ENCODE peak calls at places on chromosomes 11 and 22, in ten cellular contexts. I is suprapubic skin, U is colonic mucosa, F is astrocyte of the cerebellum, N is fibroblast of pulmonary artery, P is progenitor cell of endocrine pancreas, X is Peyer's patch, G is brain microvascular endothelial cell, Z is psoas muscle, J is AG04450. D is an unnamed sample.

GRCh38 chr11:119782673-119783072 is 53.7 kb upstream of the NECTIN1 start:
- DNase-seq in I (no peak), U (no peak), F (no peak), N (peak), P (no peak), X (no peak), G (peak), Z (no peak), J (no peak), D (no peak)

GRCh38 chr11:4203603-4204360 is 109.2 kb downstream of the RRM1 start:
- DNase-seq in I (no peak), U (no peak), F (no peak), N (no peak), P (no peak), X (no peak), G (no peak), Z (no peak), J (no peak), D (no peak)

GRCh38 chr22:46546466-46547178 is 9.2 kb upstream of the CELSR1 start:
- DNase-seq in I (no peak), U (no peak), F (no peak), N (peak), P (no peak), X (peak), G (peak), Z (no peak), J (no peak), D (no peak)

GRCh38 chr22:44407404-44408226 is 90.4 kb downstream of the RTL6 start:
- DNase-seq in I (no peak), U (no peak), F (peak), N (no peak), P (no peak), X (peak), G (no peak), Z (no peak), J (no peak), D (no peak)

GRCh38 chr11:77065878-77066228 is 918 bp upstream of the CAPN5 start:
- DNase-seq in I (peak), U (peak), F (no peak), N (peak), P (no peak), X (peak), G (peak), Z (peak), J (no peak), D (no peak)

GRCh38 chr11:109960831-109961230 is 132.4 kb upstream of the ZC3H12C start:
- DNase-seq in I (peak), U (peak), F (peak), N (peak), P (no peak), X (no peak), G (peak), Z (peak), J (peak), D (no peak)

GRCh38 chr11:26621147-26621546 is 49.1 kb upstream of the MUC15 start:
- DNase-seq in I (no peak), U (no peak), F (no peak), N (peak), P (no peak), X (no peak), G (peak), Z (no peak), J (peak), D (no peak)

GRCh38 chr11:134686418-134686817 is 274.4 kb upstream of the B3GAT1 start:
- DNase-seq in I (no peak), U (no peak), F (no peak), N (no peak), P (no peak), X (no peak), G (no peak), Z (no peak), J (no peak), D (no peak)

GRCh38 chr11:67665537-67666302 is 8.7 kb downstream of the ALDH3B2 start:
- DNase-seq in I (peak), U (peak), F (no peak), N (no peak), P (no peak), X (peak), G (no peak), Z (no peak), J (no peak), D (no peak)

GRCh38 chr11:117426941-117427340 is 99.3 kb downstream of the CEP164 start:
- DNase-seq in I (no peak), U (no peak), F (no peak), N (no peak), P (no peak), X (no peak), G (no peak), Z (no peak), J (no peak), D (no peak)

GRCh38 chr11:15989685-15990084 is 366.7 kb downstream of the SOX6 start:
- DNase-seq in I (no peak), U (no peak), F (no peak), N (no peak), P (no peak), X (no peak), G (no peak), Z (no peak), J (no peak), D (no peak)

GRCh38 chr11:99383628-99384300 is 363.0 kb downstream of the CNTN5 start:
- DNase-seq in I (no peak), U (no peak), F (no peak), N (no peak), P (no peak), X (no peak), G (no peak), Z (no peak), J (no peak), D (no peak)

GRCh38 chr11:115580927-115581680 is 76.9 kb upstream of the CADM1 start:
- DNase-seq in I (no peak), U (peak), F (no peak), N (no peak), P (no peak), X (no peak), G (no peak), Z (peak), J (no peak), D (no peak)

GRCh38 chr22:24155597-24156145 is 25.6 kb upstream of the SUSD2 start:
- DNase-seq in I (peak), U (peak), F (no peak), N (peak), P (peak), X (peak), G (peak), Z (peak), J (no peak), D (peak)

GRCh38 chr11:123100378-123101085 is 38.6 kb upstream of the HSPA8 start:
- DNase-seq in I (no peak), U (no peak), F (no peak), N (peak), P (no peak), X (no peak), G (no peak), Z (peak), J (no peak), D (no peak)

DNA sequence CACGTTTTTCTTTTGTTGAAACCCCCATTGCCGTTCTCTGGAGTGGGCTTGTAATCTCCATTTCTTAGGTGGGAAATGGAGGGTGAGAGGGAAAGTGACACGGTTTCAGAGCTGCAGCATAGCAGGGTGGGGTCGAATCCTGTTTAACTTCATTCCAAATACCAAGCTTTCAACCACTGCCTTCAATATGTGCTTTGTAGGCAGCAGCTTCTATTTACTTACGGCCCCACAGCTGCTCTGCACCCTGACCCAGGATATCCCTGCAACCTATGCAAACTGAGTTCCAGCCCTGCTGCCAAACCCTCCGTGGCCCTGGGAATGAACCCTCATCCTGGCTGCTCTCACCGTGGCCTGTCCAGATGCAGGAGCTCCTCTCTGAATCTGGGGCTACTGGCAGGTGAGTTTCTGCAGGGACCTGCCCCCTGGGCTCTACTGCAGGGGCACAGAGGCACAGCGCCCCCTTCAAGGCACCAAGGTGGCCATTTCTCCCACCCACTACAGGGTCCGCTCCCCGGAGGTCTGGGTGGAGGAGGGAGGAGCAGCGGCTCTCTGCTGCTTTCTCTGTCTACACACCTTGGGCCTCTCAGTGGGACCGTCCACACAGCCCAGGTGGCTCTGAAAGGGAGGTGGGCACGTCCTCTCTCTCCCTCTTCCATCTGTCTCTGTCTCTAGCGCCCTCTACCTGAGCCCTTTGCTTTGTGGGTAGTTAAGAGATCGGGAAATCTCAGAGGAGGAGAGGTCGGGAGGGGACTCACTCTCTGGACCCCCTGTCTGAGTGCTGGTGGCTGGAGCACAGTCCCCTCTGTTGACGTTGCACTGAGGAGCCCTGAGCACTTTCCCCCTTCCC is 279.1 kb downstream of the BRD1 start:
- DNase-seq in I (peak), U (no peak), F (no peak), N (no peak), P (no peak), X (peak), G (no peak), Z (no peak), J (no peak), D (no peak)
- TF ChIP-seq CTCF in I (no peak), U (no peak), F (no peak), N (no peak), P (peak), X (no peak), G (no peak), Z (no peak), J (no peak), D (no peak)

GRCh38 chr11:62457474-62457873 is 38.6 kb downstream of the SCGB1A1 start:
- DNase-seq in I (no peak), U (no peak), F (no peak), N (no peak), P (no peak), X (no peak), G (no peak), Z (no peak), J (no peak), D (no peak)

GRCh38 chr11:62456630-62457029 is 37.8 kb downstream of the SCGB1A1 start:
- DNase-seq in I (no peak), U (no peak), F (no peak), N (no peak), P (no peak), X (no peak), G (no peak), Z (no peak), J (no peak), D (no peak)

GRCh38 chr11:62459080-62459479 is 40.2 kb downstream of the SCGB1A1 start:
- DNase-seq in I (no peak), U (no peak), F (no peak), N (no peak), P (no peak), X (no peak), G (no peak), Z (no peak), J (no peak), D (no peak)

GRCh38 chr11:62461740-62462522 is 43.1 kb downstream of the SCGB1A1 start:
- DNase-seq in I (no peak), U (no peak), F (no peak), N (peak), P (no peak), X (no peak), G (no peak), Z (no peak), J (no peak), D (no peak)

GRCh38 chr11:62458212-62459002 is 39.6 kb downstream of the SCGB1A1 start:
- DNase-seq in I (no peak), U (no peak), F (no peak), N (no peak), P (no peak), X (no peak), G (no peak), Z (no peak), J (no peak), D (no peak)
- TF ChIP-seq CTCF in I (no peak), U (no peak), F (no peak), N (no peak), P (no peak), X (no peak), G (no peak), Z (no peak), J (no peak), D (no peak)

GRCh38 chr11:44658451-44658850 is 68.3 kb upstream of the TSPAN18 start:
- DNase-seq in I (no peak), U (no peak), F (no peak), N (peak), P (no peak), X (no peak), G (peak), Z (no peak), J (no peak), D (no peak)
- TF ChIP-seq CTCF in I (no peak), U (no peak), F (peak), N (peak), P (peak), X (no peak), G (peak), Z (no peak), J (peak), D (no peak)

GRCh38 chr11:64763804-64764611 is 4.2 kb upstream of the PYGM start:
- DNase-seq in I (no peak), U (no peak), F (no peak), N (no peak), P (no peak), X (no peak), G (no peak), Z (no peak), J (no peak), D (peak)

GRCh38 chr11:64764753-64765152 is 5.0 kb upstream of the PYGM start:
- DNase-seq in I (no peak), U (no peak), F (no peak), N (no peak), P (no peak), X (no peak), G (no peak), Z (no peak), J (no peak), D (no peak)

GRCh38 chr11:64765841-64766682 is 6.3 kb upstream of the PYGM start:
- DNase-seq in I (no peak), U (no peak), F (no peak), N (no peak), P (no peak), X (no peak), G (no peak), Z (peak), J (no peak), D (no peak)

GRCh38 chr11:64766881-64767280 is 7.1 kb upstream of the PYGM start:
- DNase-seq in I (no peak), U (no peak), F (no peak), N (no peak), P (no peak), X (peak), G (no peak), Z (peak), J (no peak), D (no peak)

DNA sequence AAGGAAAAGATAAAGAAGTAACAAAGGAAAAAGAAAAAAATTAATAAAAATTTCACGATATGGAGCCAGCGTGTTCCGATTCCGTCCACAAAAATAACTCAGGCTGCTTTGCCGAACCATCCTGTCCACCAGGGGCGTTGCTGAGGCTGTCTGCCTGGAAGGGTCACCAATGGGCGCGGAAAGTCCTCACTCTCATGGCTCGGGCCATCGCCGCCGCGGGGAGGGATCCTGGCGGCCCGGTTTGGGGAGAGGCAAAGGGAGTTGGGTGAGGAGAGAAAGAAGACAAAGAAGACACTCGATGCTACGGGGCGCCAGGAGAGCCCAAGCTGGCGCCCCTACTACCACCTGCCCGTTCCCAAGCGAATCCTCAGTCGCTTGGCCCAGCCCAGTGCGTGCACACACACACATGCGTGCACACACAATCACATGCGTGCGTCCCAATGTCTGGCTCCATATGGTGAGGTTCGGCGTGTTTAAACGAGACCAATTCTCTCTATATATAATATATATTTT is 5.6 kb upstream of the PYGM start:
- DNase-seq in I (no peak), U (no peak), F (no peak), N (no peak), P (no peak), X (peak), G (no peak), Z (peak), J (no peak), D (no peak)
- TF ChIP-seq CTCF in I (no peak), U (no peak), F (peak), N (peak), P (peak), X (no peak), G (peak), Z (peak), J (peak), D (no peak)

GRCh38 chr11:73784080-73784634 is 3.5 kb upstream of the MRPL48 start:
- DNase-seq in I (no peak), U (no peak), F (no peak), N (no peak), P (no peak), X (no peak), G (no peak), Z (no peak), J (no peak), D (no peak)

GRCh38 chr11:73784734-73785133 is 2.9 kb upstream of the MRPL48 start:
- DNase-seq in I (no peak), U (no peak), F (no peak), N (no peak), P (no peak), X (no peak), G (no peak), Z (no peak), J (no peak), D (no peak)

GRCh38 chr11:73783483-73784020 is 4.1 kb upstream of the MRPL48 start:
- DNase-seq in I (no peak), U (no peak), F (no peak), N (no peak), P (no peak), X (no peak), G (no peak), Z (no peak), J (no peak), D (no peak)

GRCh38 chr11:73787051-73787642 is 527 bp upstream of the MRPL48 start:
- DNase-seq in I (no peak), U (no peak), F (no peak), N (no peak), P (no peak), X (no peak), G (no peak), Z (no peak), J (no peak), D (no peak)

GRCh38 chr11:73787643-73788537 is at the start of gene MRPL48:
- DNase-seq in I (peak), U (peak), F (peak), N (peak), P (peak), X (peak), G (peak), Z (peak), J (peak), D (peak)
- TF ChIP-seq CTCF in I (no peak), U (no peak), F (no peak), N (no peak), P (no peak), X (no peak), G (no peak), Z (no peak), J (no peak), D (no peak)

GRCh38 chr11:64275841-64276240 is 8.6 kb downstream of the BAD start:
- DNase-seq in I (no peak), U (no peak), F (no peak), N (no peak), P (no peak), X (no peak), G (no peak), Z (no peak), J (no peak), D (no peak)

GRCh38 chr11:64271339-64272132 is 12.9 kb downstream of the BAD start:
- DNase-seq in I (peak), U (peak), F (peak), N (peak), P (peak), X (peak), G (peak), Z (peak), J (peak), D (peak)

GRCh38 chr11:64278576-64279190 is 5.8 kb downstream of the BAD start:
- DNase-seq in I (no peak), U (no peak), F (no peak), N (no peak), P (no peak), X (no peak), G (no peak), Z (no peak), J (no peak), D (no peak)

GRCh38 chr11:64276653-64277431 is 7.6 kb downstream of the BAD start:
- DNase-seq in I (no peak), U (peak), F (no peak), N (no peak), P (no peak), X (no peak), G (peak), Z (no peak), J (no peak), D (no peak)

GRCh38 chr11:64275031-64275800 is 9.2 kb downstream of the BAD start:
- DNase-seq in I (no peak), U (no peak), F (no peak), N (no peak), P (no peak), X (no peak), G (no peak), Z (no peak), J (no peak), D (no peak)
- TF ChIP-seq CTCF in I (no peak), U (no peak), F (no peak), N (no peak), P (no peak), X (no peak), G (no peak), Z (no peak), J (no peak), D (no peak)

GRCh38 chr22:49027122-49027670 is 800.5 kb downstream of the BRD1 start:
- DNase-seq in I (no peak), U (no peak), F (no peak), N (no peak), P (no peak), X (no peak), G (no peak), Z (no peak), J (no peak), D (no peak)
- TF ChIP-seq CTCF in I (no peak), U (no peak), F (no peak), N (no peak), P (no peak), X (no peak), G (no peak), Z (no peak), J (no peak), D (no peak)

DNA sequence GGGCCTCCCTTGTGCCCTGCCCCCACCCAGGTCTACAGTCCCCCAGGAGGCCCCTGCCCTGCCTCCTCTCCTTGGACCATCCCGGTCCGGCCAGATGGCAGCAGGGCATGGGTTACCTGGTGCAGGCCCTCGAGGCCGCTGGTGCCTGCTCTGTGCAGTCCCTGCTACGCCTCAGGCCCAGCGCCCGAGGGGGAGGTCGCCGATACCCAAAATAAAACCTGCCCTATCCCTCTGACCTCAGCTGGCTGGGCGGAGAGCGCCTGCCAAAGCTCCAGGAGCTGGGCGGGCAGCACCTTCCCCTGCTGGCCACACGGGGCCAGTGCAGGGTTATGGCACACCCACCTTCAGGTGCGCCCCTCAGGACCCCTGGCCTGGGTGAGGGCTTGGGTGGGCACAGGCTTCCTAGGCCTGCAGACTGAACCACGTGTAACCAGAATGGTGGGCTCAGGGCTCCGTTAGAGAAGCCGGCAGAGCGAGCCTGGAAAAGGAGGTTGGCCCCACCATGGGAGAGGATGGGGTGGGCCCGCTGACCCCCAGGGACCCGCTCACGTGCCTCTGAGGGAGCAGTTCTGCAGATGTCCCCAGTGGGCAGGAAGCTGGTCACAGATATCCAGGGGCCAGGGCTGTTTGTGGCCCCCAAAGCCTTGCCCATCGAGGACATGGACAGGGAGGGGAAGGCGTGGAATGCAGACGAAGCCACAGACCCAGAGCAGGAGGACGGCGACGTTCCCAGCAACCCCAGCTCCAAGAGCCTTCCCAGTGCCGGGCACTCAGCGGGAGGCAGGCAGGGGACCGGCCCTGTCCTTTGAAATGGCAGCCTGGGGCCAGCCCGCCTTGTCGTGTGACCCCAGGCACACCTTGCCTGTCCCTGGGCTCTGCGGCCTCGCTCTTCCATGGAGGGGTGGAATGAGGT is 1.7 kb upstream of the TNNT3 start:
- DNase-seq in I (no peak), U (no peak), F (no peak), N (no peak), P (no peak), X (peak), G (no peak), Z (peak), J (no peak), D (no peak)
- TF ChIP-seq CTCF in I (peak), U (peak), F (peak), N (peak), P (peak), X (peak), G (peak), Z (peak), J (peak), D (peak)